ENCODE peak calls at places on chromosomes 1 and 21, in four cellular contexts. One of them, this sample, is unnamed.

GRCh38 chr21:31837613-31838390 is 35.0 kb upstream of the HUNK start:
- DNase-seq in activated CD8-positive, alpha-beta T cell treated with anti-CD3 and anti-CD28 coated beads for 36 hours: no peak
- DNase-seq in PC-3: no peak
- DNase-seq in progenitor cell of endocrine pancreas: no peak
- DNase-seq in this sample: no peak

GRCh38 chr1:92931691-92932090 is 29.6 kb downstream of the DIPK1A start:
- DNase-seq in activated CD8-positive, alpha-beta T cell treated with anti-CD3 and anti-CD28 coated beads for 36 hours: no peak
- DNase-seq in PC-3: peak
- DNase-seq in progenitor cell of endocrine pancreas: no peak
- DNase-seq in this sample: no peak

GRCh38 chr1:82896036-82896435 is 1095.3 kb downstream of the ADGRL2 start:
- DNase-seq in activated CD8-positive, alpha-beta T cell treated with anti-CD3 and anti-CD28 coated beads for 36 hours: no peak
- DNase-seq in PC-3: no peak
- DNase-seq in progenitor cell of endocrine pancreas: no peak
- DNase-seq in this sample: peak

GRCh38 chr1:71296551-71296950 is 215.7 kb upstream of the ZRANB2 start:
- DNase-seq in activated CD8-positive, alpha-beta T cell treated with anti-CD3 and anti-CD28 coated beads for 36 hours: no peak
- DNase-seq in PC-3: no peak
- DNase-seq in progenitor cell of endocrine pancreas: no peak
- DNase-seq in this sample: peak

GRCh38 chr1:29646161-29646775 is 409.9 kb downstream of the PTPRU start:
- DNase-seq in activated CD8-positive, alpha-beta T cell treated with anti-CD3 and anti-CD28 coated beads for 36 hours: no peak
- DNase-seq in PC-3: no peak
- DNase-seq in progenitor cell of endocrine pancreas: peak
- DNase-seq in this sample: no peak

GRCh38 chr1:234175363-234175762 is 197.9 kb upstream of the COA6 start:
- DNase-seq in activated CD8-positive, alpha-beta T cell treated with anti-CD3 and anti-CD28 coated beads for 36 hours: no peak
- DNase-seq in PC-3: no peak
- DNase-seq in progenitor cell of endocrine pancreas: no peak
- DNase-seq in this sample: no peak

GRCh38 chr1:40039245-40039756 is 1.2 kb upstream of the CAP1 start:
- DNase-seq in activated CD8-positive, alpha-beta T cell treated with anti-CD3 and anti-CD28 coated beads for 36 hours: no peak
- DNase-seq in PC-3: peak
- DNase-seq in progenitor cell of endocrine pancreas: no peak
- DNase-seq in this sample: peak

GRCh38 chr1:43427524-43427923 is 26.2 kb downstream of the HYI start:
- DNase-seq in activated CD8-positive, alpha-beta T cell treated with anti-CD3 and anti-CD28 coated beads for 36 hours: no peak
- DNase-seq in PC-3: no peak
- DNase-seq in progenitor cell of endocrine pancreas: no peak
- DNase-seq in this sample: no peak

GRCh38 chr21:37503848-37504467 is 137.4 kb downstream of the DYRK1A start:
- DNase-seq in activated CD8-positive, alpha-beta T cell treated with anti-CD3 and anti-CD28 coated beads for 36 hours: peak
- DNase-seq in PC-3: peak
- DNase-seq in progenitor cell of endocrine pancreas: no peak
- DNase-seq in this sample: peak

GRCh38 chr1:8394456-8395321 is 76.8 kb downstream of the SLC45A1 start:
- DNase-seq in activated CD8-positive, alpha-beta T cell treated with anti-CD3 and anti-CD28 coated beads for 36 hours: peak
- DNase-seq in PC-3: peak
- DNase-seq in progenitor cell of endocrine pancreas: no peak
- DNase-seq in this sample: peak

GRCh38 chr1:243885806-243886205 is 35.8 kb upstream of the AKT3 start:
- DNase-seq in activated CD8-positive, alpha-beta T cell treated with anti-CD3 and anti-CD28 coated beads for 36 hours: no peak
- DNase-seq in PC-3: no peak
- DNase-seq in progenitor cell of endocrine pancreas: no peak
- DNase-seq in this sample: no peak

GRCh38 chr1:216632980-216633379 is 90.2 kb downstream of the ESRRG start:
- DNase-seq in activated CD8-positive, alpha-beta T cell treated with anti-CD3 and anti-CD28 coated beads for 36 hours: no peak
- DNase-seq in PC-3: no peak
- DNase-seq in progenitor cell of endocrine pancreas: no peak
- DNase-seq in this sample: no peak

GRCh38 chr21:45087022-45087823 is 12.8 kb downstream of the ADARB1 start:
- DNase-seq in activated CD8-positive, alpha-beta T cell treated with anti-CD3 and anti-CD28 coated beads for 36 hours: peak
- DNase-seq in PC-3: no peak
- DNase-seq in progenitor cell of endocrine pancreas: no peak
- DNase-seq in this sample: no peak

GRCh38 chr1:211625040-211625439 is 46.1 kb upstream of the SLC30A1 start:
- DNase-seq in activated CD8-positive, alpha-beta T cell treated with anti-CD3 and anti-CD28 coated beads for 36 hours: peak
- DNase-seq in PC-3: peak
- DNase-seq in progenitor cell of endocrine pancreas: no peak
- DNase-seq in this sample: no peak

GRCh38 chr1:178530037-178530402 is 17.1 kb downstream of the TEX35 start:
- DNase-seq in activated CD8-positive, alpha-beta T cell treated with anti-CD3 and anti-CD28 coated beads for 36 hours: no peak
- DNase-seq in PC-3: peak
- DNase-seq in progenitor cell of endocrine pancreas: no peak
- DNase-seq in this sample: peak

GRCh38 chr1:11116318-11116717 is 16.6 kb upstream of the EXOSC10 start:
- DNase-seq in activated CD8-positive, alpha-beta T cell treated with anti-CD3 and anti-CD28 coated beads for 36 hours: no peak
- DNase-seq in PC-3: no peak
- DNase-seq in progenitor cell of endocrine pancreas: no peak
- DNase-seq in this sample: no peak

GRCh38 chr1:112507896-112508241 is 896 bp upstream of the WNT2B start:
- DNase-seq in activated CD8-positive, alpha-beta T cell treated with anti-CD3 and anti-CD28 coated beads for 36 hours: peak
- DNase-seq in PC-3: peak
- DNase-seq in progenitor cell of endocrine pancreas: no peak
- DNase-seq in this sample: peak

GRCh38 chr1:181189691-181190361 is 101.3 kb downstream of the IER5 start:
- DNase-seq in activated CD8-positive, alpha-beta T cell treated with anti-CD3 and anti-CD28 coated beads for 36 hours: peak
- DNase-seq in PC-3: peak
- DNase-seq in progenitor cell of endocrine pancreas: peak
- DNase-seq in this sample: peak

GRCh38 chr1:89908294-89908992 is 86.5 kb upstream of the ZNF326 start:
- DNase-seq in activated CD8-positive, alpha-beta T cell treated with anti-CD3 and anti-CD28 coated beads for 36 hours: no peak
- DNase-seq in PC-3: no peak
- DNase-seq in progenitor cell of endocrine pancreas: no peak
- DNase-seq in this sample: no peak

GRCh38 chr1:10338047-10338446 is 60.8 kb upstream of the PGD start:
- DNase-seq in activated CD8-positive, alpha-beta T cell treated with anti-CD3 and anti-CD28 coated beads for 36 hours: peak
- DNase-seq in PC-3: peak
- DNase-seq in progenitor cell of endocrine pancreas: no peak
- DNase-seq in this sample: peak

GRCh38 chr1:66617362-66617761 is 83.4 kb downstream of the SGIP1 start:
- DNase-seq in activated CD8-positive, alpha-beta T cell treated with anti-CD3 and anti-CD28 coated beads for 36 hours: no peak
- DNase-seq in PC-3: no peak
- DNase-seq in progenitor cell of endocrine pancreas: no peak
- DNase-seq in this sample: peak

GRCh38 chr1:203084588-203085527 is 954 bp downstream of the MYOG start:
- DNase-seq in activated CD8-positive, alpha-beta T cell treated with anti-CD3 and anti-CD28 coated beads for 36 hours: peak
- DNase-seq in PC-3: peak
- DNase-seq in progenitor cell of endocrine pancreas: no peak
- DNase-seq in this sample: no peak

GRCh38 chr1:224205438-224205840 is 22.4 kb downstream of the DEGS1 start:
- DNase-seq in activated CD8-positive, alpha-beta T cell treated with anti-CD3 and anti-CD28 coated beads for 36 hours: peak
- DNase-seq in PC-3: peak
- DNase-seq in progenitor cell of endocrine pancreas: no peak
- DNase-seq in this sample: peak

GRCh38 chr1:192887426-192887825 is 78.6 kb downstream of the RGS2 start:
- DNase-seq in activated CD8-positive, alpha-beta T cell treated with anti-CD3 and anti-CD28 coated beads for 36 hours: no peak
- DNase-seq in PC-3: no peak
- DNase-seq in progenitor cell of endocrine pancreas: no peak
- DNase-seq in this sample: no peak

GRCh38 chr1:230379462-230379861 is 46.7 kb downstream of the PGBD5 start:
- DNase-seq in activated CD8-positive, alpha-beta T cell treated with anti-CD3 and anti-CD28 coated beads for 36 hours: no peak
- DNase-seq in PC-3: no peak
- DNase-seq in progenitor cell of endocrine pancreas: no peak
- DNase-seq in this sample: no peak

GRCh38 chr1:230376296-230376695 is 49.8 kb downstream of the PGBD5 start:
- DNase-seq in activated CD8-positive, alpha-beta T cell treated with anti-CD3 and anti-CD28 coated beads for 36 hours: no peak
- DNase-seq in PC-3: no peak
- DNase-seq in progenitor cell of endocrine pancreas: no peak
- DNase-seq in this sample: no peak

GRCh38 chr1:230377324-230377723 is 48.8 kb downstream of the PGBD5 start:
- DNase-seq in activated CD8-positive, alpha-beta T cell treated with anti-CD3 and anti-CD28 coated beads for 36 hours: no peak
- DNase-seq in PC-3: no peak
- DNase-seq in progenitor cell of endocrine pancreas: no peak
- DNase-seq in this sample: no peak

GRCh38 chr1:230375795-230376194 is 50.3 kb downstream of the PGBD5 start:
- DNase-seq in activated CD8-positive, alpha-beta T cell treated with anti-CD3 and anti-CD28 coated beads for 36 hours: no peak
- DNase-seq in PC-3: no peak
- DNase-seq in progenitor cell of endocrine pancreas: no peak
- DNase-seq in this sample: no peak

GRCh38 chr1:230377851-230378250 is 48.3 kb downstream of the PGBD5 start:
- DNase-seq in activated CD8-positive, alpha-beta T cell treated with anti-CD3 and anti-CD28 coated beads for 36 hours: no peak
- DNase-seq in PC-3: no peak
- DNase-seq in progenitor cell of endocrine pancreas: no peak
- DNase-seq in this sample: no peak
- TF ChIP-seq CTCF in activated CD8-positive, alpha-beta T cell treated with anti-CD3 and anti-CD28 coated beads for 36 hours: no peak
- TF ChIP-seq CTCF in PC-3: no peak
- TF ChIP-seq CTCF in progenitor cell of endocrine pancreas: no peak
- TF ChIP-seq CTCF in this sample: no peak

GRCh38 chr1:165897326-165898303 is 70.2 kb downstream of the UCK2 start:
- DNase-seq in activated CD8-positive, alpha-beta T cell treated with anti-CD3 and anti-CD28 coated beads for 36 hours: no peak
- DNase-seq in PC-3: no peak
- DNase-seq in progenitor cell of endocrine pancreas: no peak
- DNase-seq in this sample: peak

GRCh38 chr1:165894591-165894990 is 67.2 kb downstream of the UCK2 start:
- DNase-seq in activated CD8-positive, alpha-beta T cell treated with anti-CD3 and anti-CD28 coated beads for 36 hours: no peak
- DNase-seq in PC-3: peak
- DNase-seq in progenitor cell of endocrine pancreas: no peak
- DNase-seq in this sample: peak

GRCh38 chr1:165895451-165895871 is 68.0 kb downstream of the UCK2 start:
- DNase-seq in activated CD8-positive, alpha-beta T cell treated with anti-CD3 and anti-CD28 coated beads for 36 hours: no peak
- DNase-seq in PC-3: no peak
- DNase-seq in progenitor cell of endocrine pancreas: no peak
- DNase-seq in this sample: peak

GRCh38 chr1:165898837-165899236 is 71.4 kb downstream of the UCK2 start:
- DNase-seq in activated CD8-positive, alpha-beta T cell treated with anti-CD3 and anti-CD28 coated beads for 36 hours: no peak
- DNase-seq in PC-3: peak
- DNase-seq in progenitor cell of endocrine pancreas: no peak
- DNase-seq in this sample: peak

GRCh38 chr1:165896277-165896676 is 68.9 kb downstream of the UCK2 start:
- DNase-seq in activated CD8-positive, alpha-beta T cell treated with anti-CD3 and anti-CD28 coated beads for 36 hours: no peak
- DNase-seq in PC-3: peak
- DNase-seq in progenitor cell of endocrine pancreas: no peak
- DNase-seq in this sample: peak
- TF ChIP-seq CTCF in activated CD8-positive, alpha-beta T cell treated with anti-CD3 and anti-CD28 coated beads for 36 hours: no peak
- TF ChIP-seq CTCF in PC-3: no peak
- TF ChIP-seq CTCF in progenitor cell of endocrine pancreas: no peak
- TF ChIP-seq CTCF in this sample: no peak

GRCh38 chr1:163083690-163084089 is 14.5 kb downstream of the RGS4 start:
- DNase-seq in activated CD8-positive, alpha-beta T cell treated with anti-CD3 and anti-CD28 coated beads for 36 hours: no peak
- DNase-seq in PC-3: peak
- DNase-seq in progenitor cell of endocrine pancreas: no peak
- DNase-seq in this sample: peak
- TF ChIP-seq CTCF in activated CD8-positive, alpha-beta T cell treated with anti-CD3 and anti-CD28 coated beads for 36 hours: no peak
- TF ChIP-seq CTCF in PC-3: no peak
- TF ChIP-seq CTCF in progenitor cell of endocrine pancreas: no peak
- TF ChIP-seq CTCF in this sample: no peak

GRCh38 chr1:245345191-245345884 is 190.6 kb downstream of the KIF26B start:
- DNase-seq in activated CD8-positive, alpha-beta T cell treated with anti-CD3 and anti-CD28 coated beads for 36 hours: no peak
- DNase-seq in PC-3: no peak
- DNase-seq in progenitor cell of endocrine pancreas: no peak
- DNase-seq in this sample: no peak
- TF ChIP-seq CTCF in activated CD8-positive, alpha-beta T cell treated with anti-CD3 and anti-CD28 coated beads for 36 hours: no peak
- TF ChIP-seq CTCF in PC-3: no peak
- TF ChIP-seq CTCF in progenitor cell of endocrine pancreas: no peak
- TF ChIP-seq CTCF in this sample: no peak

GRCh38 chr1:155983191-155984023 is 5.1 kb upstream of the ARHGEF2 start:
- DNase-seq in activated CD8-positive, alpha-beta T cell treated with anti-CD3 and anti-CD28 coated beads for 36 hours: no peak
- DNase-seq in PC-3: peak
- DNase-seq in progenitor cell of endocrine pancreas: no peak
- DNase-seq in this sample: peak
- TF ChIP-seq CTCF in activated CD8-positive, alpha-beta T cell treated with anti-CD3 and anti-CD28 coated beads for 36 hours: no peak
- TF ChIP-seq CTCF in PC-3: peak
- TF ChIP-seq CTCF in progenitor cell of endocrine pancreas: no peak
- TF ChIP-seq CTCF in this sample: no peak

GRCh38 chr21:42495027-42495426 is 997 bp downstream of the RSPH1 start:
- DNase-seq in activated CD8-positive, alpha-beta T cell treated with anti-CD3 and anti-CD28 coated beads for 36 hours: no peak
- DNase-seq in PC-3: no peak
- DNase-seq in progenitor cell of endocrine pancreas: no peak
- DNase-seq in this sample: no peak
- TF ChIP-seq CTCF in activated CD8-positive, alpha-beta T cell treated with anti-CD3 and anti-CD28 coated beads for 36 hours: no peak
- TF ChIP-seq CTCF in PC-3: no peak
- TF ChIP-seq CTCF in progenitor cell of endocrine pancreas: no peak
- TF ChIP-seq CTCF in this sample: no peak

DNA sequence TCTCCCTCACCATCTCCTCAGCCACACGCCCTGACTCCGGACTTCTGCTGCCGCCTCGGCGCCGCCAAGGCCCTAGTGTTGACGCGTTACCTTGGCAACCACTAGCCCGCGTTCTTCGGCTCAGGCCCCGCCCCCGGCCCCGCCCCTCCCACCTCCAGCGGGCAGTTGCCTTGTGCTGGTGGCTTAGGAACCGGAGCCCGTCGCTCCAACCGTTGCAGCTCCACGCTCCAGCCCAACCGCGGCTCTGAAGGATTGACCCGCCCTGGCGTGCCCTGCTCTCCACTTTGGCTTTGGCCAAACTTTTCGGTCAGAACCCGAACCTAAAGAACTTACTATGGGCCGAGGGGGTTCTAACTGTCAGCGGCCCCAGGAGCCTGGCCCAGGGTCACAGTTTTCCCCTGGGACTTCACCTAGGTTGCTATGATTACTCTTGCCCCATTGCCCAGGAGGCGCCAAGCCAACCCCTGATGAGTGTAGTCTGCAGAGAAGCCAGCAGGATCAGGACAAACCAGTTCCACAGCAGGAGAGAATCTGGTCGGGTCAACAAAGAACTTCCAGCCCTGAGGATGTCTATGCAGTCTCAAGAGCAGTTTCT is at the start of gene CFAP45:
- DNase-seq in activated CD8-positive, alpha-beta T cell treated with anti-CD3 and anti-CD28 coated beads for 36 hours: peak
- DNase-seq in PC-3: peak
- DNase-seq in progenitor cell of endocrine pancreas: peak
- DNase-seq in this sample: peak
- TF ChIP-seq CTCF in activated CD8-positive, alpha-beta T cell treated with anti-CD3 and anti-CD28 coated beads for 36 hours: no peak
- TF ChIP-seq CTCF in PC-3: no peak
- TF ChIP-seq CTCF in progenitor cell of endocrine pancreas: no peak
- TF ChIP-seq CTCF in this sample: no peak

DNA sequence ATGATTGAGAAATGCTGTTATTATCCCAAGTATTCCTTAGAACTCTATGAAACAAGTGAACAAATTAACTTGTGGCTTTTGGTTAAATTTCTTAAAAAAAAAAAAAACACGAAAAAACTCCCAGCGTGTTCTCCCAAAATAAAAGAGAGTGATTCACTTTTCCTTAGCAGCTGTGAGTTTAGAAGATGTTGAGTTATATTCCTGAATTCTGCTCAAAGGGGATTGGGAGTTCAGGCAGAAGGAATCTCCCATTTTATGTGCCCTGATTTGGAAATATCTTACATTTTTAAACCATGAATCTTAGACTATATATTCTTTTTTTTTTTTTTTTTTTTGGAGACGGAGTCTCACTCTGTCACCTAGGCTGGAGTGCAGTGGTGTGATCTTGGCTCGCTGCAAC is 34.3 kb downstream of the SMG7 start:
- DNase-seq in activated CD8-positive, alpha-beta T cell treated with anti-CD3 and anti-CD28 coated beads for 36 hours: no peak
- DNase-seq in PC-3: no peak
- DNase-seq in progenitor cell of endocrine pancreas: no peak
- DNase-seq in this sample: no peak
- TF ChIP-seq CTCF in activated CD8-positive, alpha-beta T cell treated with anti-CD3 and anti-CD28 coated beads for 36 hours: no peak
- TF ChIP-seq CTCF in PC-3: no peak
- TF ChIP-seq CTCF in progenitor cell of endocrine pancreas: no peak
- TF ChIP-seq CTCF in this sample: no peak

This sample was measured in foreskin fibroblast.